ENCODE peak calls at places on chromosomes 5 and 9, in eight cellular contexts. Z is G401; U is ELR; A is CD8-positive, alpha-beta T cell; T is activated naive CD8-positive, alpha-beta T cell treated with anti-CD3 and anti-CD28 coated beads for 36 hours; L is activated CD8-positive, alpha-beta memory T cell treated with anti-CD3 and anti-CD28 coated beads for 48 hours; P is germinal center; O is effector CD4-positive, alpha-beta T cell. C is an unnamed sample.

GRCh38 chr9:136714096-136714875 is 1.9 kb downstream of the DIPK1B start:
- DNase-seq in Z (no peak), U (no peak), A (no peak), T (no peak), L (no peak), P (no peak), O (no peak), C (no peak)

GRCh38 chr5:318341-318897 is 3.1 kb upstream of the AHRR start:
- DNase-seq in Z (no peak), U (peak; percentile 74), A (no peak), T (no peak), L (no peak), P (no peak), O (no peak), C (no peak)

GRCh38 chr5:469752-470483 is 26.9 kb downstream of the EXOC3 start:
- DNase-seq in Z (no peak), U (no peak), A (no peak), T (no peak), L (no peak), P (no peak), O (no peak), C (no peak)

GRCh38 chr5:66969963-66970362 is 226.6 kb downstream of the CD180 start:
- DNase-seq in Z (no peak), U (no peak), A (no peak), T (no peak), L (no peak), P (no peak), O (no peak), C (no peak)

GRCh38 chr9:128495804-128496417 is 8.6 kb upstream of the GLE1 start:
- DNase-seq in Z (no peak), U (peak; percentile 21), A (no peak), T (no peak), L (no peak), P (no peak), O (no peak), C (no peak)

GRCh38 chr5:138708761-138709160 is 44.5 kb upstream of the CTNNA1 start:
- DNase-seq in Z (no peak), U (no peak), A (no peak), T (no peak), L (no peak), P (no peak), O (no peak), C (no peak)

GRCh38 chr5:130034872-130035271 is 130.6 kb downstream of the CHSY3 start:
- DNase-seq in Z (no peak), U (no peak), A (no peak), T (no peak), L (no peak), P (no peak), O (no peak), C (no peak)

GRCh38 chr5:72134226-72134625 is 27.0 kb downstream of the MAP1B start:
- DNase-seq in Z (peak; percentile 47), U (peak; percentile 56), A (no peak), T (no peak), L (no peak), P (no peak), O (no peak), C (no peak)

GRCh38 chr5:10140195-10140973 is 109.3 kb downstream of the ATPSCKMT start:
- DNase-seq in Z (no peak), U (peak; percentile 65), A (no peak), T (no peak), L (no peak), P (no peak), O (no peak), C (no peak)

GRCh38 chr5:72848474-72849428 is 32.3 kb downstream of the TNPO1 start:
- DNase-seq in Z (peak; percentile 43), U (peak; percentile 54), A (peak; percentile 57), T (peak; percentile 60), L (peak; percentile 36), P (peak; percentile 74), O (peak; percentile 37), C (no peak)

GRCh38 chr5:138663009-138663408 is 87.8 kb upstream of the HSPA9 start:
- DNase-seq in Z (no peak), U (peak; percentile 41), A (no peak), T (no peak), L (no peak), P (peak; percentile 88), O (no peak), C (no peak)

GRCh38 chr5:139878093-139878492 is 82.5 kb downstream of the PSD2 start:
- DNase-seq in Z (no peak), U (peak; percentile 8), A (no peak), T (no peak), L (no peak), P (no peak), O (no peak), C (no peak)

GRCh38 chr9:124593080-124594058 is 86.2 kb upstream of the NR5A1 start:
- DNase-seq in Z (no peak), U (no peak), A (no peak), T (no peak), L (no peak), P (no peak), O (no peak), C (no peak)

GRCh38 chr9:88782931-88783451 is 208.3 kb upstream of the S1PR3 start:
- DNase-seq in Z (no peak), U (peak; percentile 57), A (no peak), T (no peak), L (no peak), P (no peak), O (no peak), C (no peak)

GRCh38 chr5:179420476-179420875 is 75.2 kb upstream of the ADAMTS2 start:
- DNase-seq in Z (no peak), U (no peak), A (no peak), T (no peak), L (no peak), P (no peak), O (no peak), C (no peak)

GRCh38 chr5:179264053-179264540 is 81.2 kb downstream of the ADAMTS2 start:
- DNase-seq in Z (no peak), U (no peak), A (no peak), T (no peak), L (no peak), P (no peak), O (no peak), C (no peak)

GRCh38 chr5:179357036-179357435 is 11.8 kb upstream of the ADAMTS2 start:
- DNase-seq in Z (no peak), U (no peak), A (no peak), T (no peak), L (no peak), P (no peak), O (no peak), C (no peak)

GRCh38 chr5:10695055-10695649 is 65.9 kb downstream of the DAP start:
- DNase-seq in Z (peak; percentile 88), U (peak; percentile 86), A (no peak), T (peak; percentile 14), L (no peak), P (peak; percentile 47), O (no peak), C (peak; percentile 58)

GRCh38 chr5:154421868-154422267 is 23.9 kb upstream of the SAP30L start:
- DNase-seq in Z (no peak), U (peak; percentile 55), A (no peak), T (peak; percentile 10), L (no peak), P (no peak), O (no peak), C (no peak)

GRCh38 chr5:23484094-23484493 is 23.3 kb upstream of the PRDM9 start:
- DNase-seq in Z (no peak), U (no peak), A (no peak), T (no peak), L (no peak), P (no peak), O (no peak), C (no peak)

GRCh38 chr9:127835930-127836586 is 18.4 kb downstream of the ENG start:
- DNase-seq in Z (no peak), U (peak; percentile 83), A (no peak), T (peak; percentile 34), L (no peak), P (no peak), O (no peak), C (no peak)

GRCh38 chr9:126915281-126915816 is 767 bp downstream of the RALGPS1 start:
- DNase-seq in Z (peak; percentile 49), U (no peak), A (no peak), T (peak; percentile 38), L (no peak), P (peak; percentile 85), O (peak; percentile 46), C (no peak)